ENCODE peak calls at places on chromosome 1, in four cellular contexts. One of them, this sample, is unnamed.

GRCh38 chr1:223031690-223032601 is 111.1 kb downstream of the TLR5 start:
- DNase-seq in NCI-H2081: no peak
- DNase-seq in stimulated activated CD4-positive, alpha-beta T cell treated with anti-CD3 and anti-CD28 coated beads, Interleukin-15, amount 100 ng/mL, for 24 hours: no peak
- DNase-seq in CD8-positive, alpha-beta T cell: no peak
- DNase-seq in this sample: no peak

GRCh38 chr1:29264773-29265389 is 28.6 kb downstream of the PTPRU start:
- DNase-seq in NCI-H2081: no peak
- DNase-seq in stimulated activated CD4-positive, alpha-beta T cell treated with anti-CD3 and anti-CD28 coated beads, Interleukin-15, amount 100 ng/mL, for 24 hours: no peak
- DNase-seq in CD8-positive, alpha-beta T cell: no peak
- DNase-seq in this sample: no peak

GRCh38 chr1:203702130-203702577 is 62.8 kb upstream of the LAX1 start:
- DNase-seq in NCI-H2081: peak
- DNase-seq in stimulated activated CD4-positive, alpha-beta T cell treated with anti-CD3 and anti-CD28 coated beads, Interleukin-15, amount 100 ng/mL, for 24 hours: peak
- DNase-seq in CD8-positive, alpha-beta T cell: peak
- DNase-seq in this sample: peak

GRCh38 chr1:113320272-113320671 is 70.0 kb upstream of the MAGI3 start:
- DNase-seq in NCI-H2081: peak
- DNase-seq in stimulated activated CD4-positive, alpha-beta T cell treated with anti-CD3 and anti-CD28 coated beads, Interleukin-15, amount 100 ng/mL, for 24 hours: no peak
- DNase-seq in CD8-positive, alpha-beta T cell: no peak
- DNase-seq in this sample: no peak

GRCh38 chr1:30908886-30909777 is 574 bp upstream of the SDC3 start:
- DNase-seq in NCI-H2081: no peak
- DNase-seq in stimulated activated CD4-positive, alpha-beta T cell treated with anti-CD3 and anti-CD28 coated beads, Interleukin-15, amount 100 ng/mL, for 24 hours: peak
- DNase-seq in CD8-positive, alpha-beta T cell: no peak
- DNase-seq in this sample: no peak

GRCh38 chr1:21072721-21073120 is 104.0 kb downstream of the EIF4G3 start:
- DNase-seq in NCI-H2081: no peak
- DNase-seq in stimulated activated CD4-positive, alpha-beta T cell treated with anti-CD3 and anti-CD28 coated beads, Interleukin-15, amount 100 ng/mL, for 24 hours: no peak
- DNase-seq in CD8-positive, alpha-beta T cell: no peak
- DNase-seq in this sample: no peak

GRCh38 chr1:21058035-21058793 is 118.5 kb downstream of the EIF4G3 start:
- DNase-seq in NCI-H2081: no peak
- DNase-seq in stimulated activated CD4-positive, alpha-beta T cell treated with anti-CD3 and anti-CD28 coated beads, Interleukin-15, amount 100 ng/mL, for 24 hours: no peak
- DNase-seq in CD8-positive, alpha-beta T cell: no peak
- DNase-seq in this sample: no peak

GRCh38 chr1:115266729-115267421 is 71.2 kb downstream of the NGF start:
- DNase-seq in NCI-H2081: no peak
- DNase-seq in stimulated activated CD4-positive, alpha-beta T cell treated with anti-CD3 and anti-CD28 coated beads, Interleukin-15, amount 100 ng/mL, for 24 hours: no peak
- DNase-seq in CD8-positive, alpha-beta T cell: no peak
- DNase-seq in this sample: no peak

GRCh38 chr1:27601771-27602509 is 2.0 kb downstream of the AHDC1 start:
- DNase-seq in NCI-H2081: no peak
- DNase-seq in stimulated activated CD4-positive, alpha-beta T cell treated with anti-CD3 and anti-CD28 coated beads, Interleukin-15, amount 100 ng/mL, for 24 hours: no peak
- DNase-seq in CD8-positive, alpha-beta T cell: no peak
- DNase-seq in this sample: no peak

GRCh38 chr1:91400133-91400725 is 4.4 kb downstream of the HFM1 start:
- DNase-seq in NCI-H2081: no peak
- DNase-seq in stimulated activated CD4-positive, alpha-beta T cell treated with anti-CD3 and anti-CD28 coated beads, Interleukin-15, amount 100 ng/mL, for 24 hours: no peak
- DNase-seq in CD8-positive, alpha-beta T cell: no peak
- DNase-seq in this sample: no peak

GRCh38 chr1:26084844-26085243 is 17.4 kb upstream of the TRIM63 start:
- DNase-seq in NCI-H2081: no peak
- DNase-seq in stimulated activated CD4-positive, alpha-beta T cell treated with anti-CD3 and anti-CD28 coated beads, Interleukin-15, amount 100 ng/mL, for 24 hours: no peak
- DNase-seq in CD8-positive, alpha-beta T cell: no peak
- DNase-seq in this sample: no peak

GRCh38 chr1:186304982-186305949 is 69.8 kb downstream of the TPR start:
- DNase-seq in NCI-H2081: peak
- DNase-seq in stimulated activated CD4-positive, alpha-beta T cell treated with anti-CD3 and anti-CD28 coated beads, Interleukin-15, amount 100 ng/mL, for 24 hours: no peak
- DNase-seq in CD8-positive, alpha-beta T cell: no peak
- DNase-seq in this sample: no peak

GRCh38 chr1:64864018-64864945 is 102.1 kb downstream of the JAK1 start:
- DNase-seq in NCI-H2081: peak
- DNase-seq in stimulated activated CD4-positive, alpha-beta T cell treated with anti-CD3 and anti-CD28 coated beads, Interleukin-15, amount 100 ng/mL, for 24 hours: peak
- DNase-seq in CD8-positive, alpha-beta T cell: peak
- DNase-seq in this sample: peak

GRCh38 chr1:20185834-20186782 is at the start of the genes PLA2G2C and UBXN10:
- DNase-seq in NCI-H2081: no peak
- DNase-seq in stimulated activated CD4-positive, alpha-beta T cell treated with anti-CD3 and anti-CD28 coated beads, Interleukin-15, amount 100 ng/mL, for 24 hours: peak
- DNase-seq in CD8-positive, alpha-beta T cell: peak
- DNase-seq in this sample: peak

GRCh38 chr1:119587328-119587727 is 60.7 kb downstream of the ZNF697 start:
- DNase-seq in NCI-H2081: peak
- DNase-seq in stimulated activated CD4-positive, alpha-beta T cell treated with anti-CD3 and anti-CD28 coated beads, Interleukin-15, amount 100 ng/mL, for 24 hours: no peak
- DNase-seq in CD8-positive, alpha-beta T cell: no peak
- DNase-seq in this sample: no peak

GRCh38 chr1:108063703-108064102 is 98.7 kb upstream of the VAV3 start:
- DNase-seq in NCI-H2081: no peak
- DNase-seq in stimulated activated CD4-positive, alpha-beta T cell treated with anti-CD3 and anti-CD28 coated beads, Interleukin-15, amount 100 ng/mL, for 24 hours: no peak
- DNase-seq in CD8-positive, alpha-beta T cell: no peak
- DNase-seq in this sample: no peak

GRCh38 chr1:156489166-156489934 is 11.2 kb downstream of the MEF2D start:
- DNase-seq in NCI-H2081: peak
- DNase-seq in stimulated activated CD4-positive, alpha-beta T cell treated with anti-CD3 and anti-CD28 coated beads, Interleukin-15, amount 100 ng/mL, for 24 hours: peak
- DNase-seq in CD8-positive, alpha-beta T cell: peak
- DNase-seq in this sample: peak

This sample was measured in CD4-positive, CD25-positive, alpha-beta regulatory T cell.